ENCODE peak calls at places on chromosomes 2 and 18, in nine cellular contexts. O is transverse colon, V is A549, B is GM12878, Y is H1, L is K562, X is stomach, K is HepG2, E is ovary. Q is an unnamed sample.

GRCh38 chr2:227890495-227891079 is 19.2 kb downstream of the DAW1 start:
- DNase-seq in E (no peak), O (no peak), X (no peak), L (peak), V (peak), B (peak), K (peak), Y (no peak), Q (no peak)

GRCh38 chr18:48213791-48214190 is 195.4 kb downstream of the ZBTB7C start:
- DNase-seq in Y (no peak), X (no peak), B (no peak), V (no peak), K (no peak), E (no peak), L (no peak), O (no peak), Q (no peak)

GRCh38 chr2:157056200-157056676 is 201.3 kb upstream of the GALNT5 start:
- DNase-seq in E (no peak), B (no peak), L (no peak), K (peak), V (peak), O (no peak), X (no peak), Y (no peak), Q (peak)

GRCh38 chr2:41199320-41199719 is 747.4 kb upstream of the SLC8A1 start:
- DNase-seq in K (no peak), O (no peak), X (no peak), B (no peak), E (no peak), V (no peak), Y (no peak), L (no peak), Q (no peak)

GRCh38 chr2:25201265-25201664 is 32.9 kb upstream of the POMC start:
- DNase-seq in X (no peak), V (peak), Y (no peak), O (no peak), B (no peak), E (no peak), K (no peak), L (peak), Q (no peak)

GRCh38 chr2:43027103-43027482 is 199.3 kb downstream of the ZFP36L2 start:
- DNase-seq in B (no peak), L (no peak), K (no peak), O (peak), E (peak), Y (no peak), X (no peak), V (no peak), Q (no peak)

GRCh38 chr2:240739797-240740196 is 48.1 kb downstream of the AQP12A start:
- DNase-seq in O (no peak), V (no peak), X (no peak), K (no peak), B (no peak), L (no peak), Y (no peak), E (no peak), Q (no peak)

GRCh38 chr18:35376393-35376741 is 770 bp downstream of the ZNF396 start:
- DNase-seq in E (no peak), B (no peak), X (peak), V (no peak), K (no peak), O (peak), L (peak), Y (no peak), Q (no peak)

GRCh38 chr18:48074929-48075706 is 144.7 kb upstream of the SMAD2 start:
- DNase-seq in V (no peak), X (no peak), K (no peak), B (no peak), L (no peak), E (no peak), Y (no peak), O (no peak), Q (no peak)

GRCh38 chr2:157176602-157177001 is 80.9 kb upstream of the GALNT5 start:
- DNase-seq in B (no peak), L (no peak), O (no peak), E (no peak), X (no peak), K (no peak), V (no peak), Y (no peak), Q (no peak)

GRCh38 chr18:75896865-75897264 is 469.4 kb upstream of the SMIM21 start:
- DNase-seq in L (no peak), V (peak), B (no peak), E (no peak), X (no peak), O (no peak), K (peak), Y (no peak), Q (no peak)

GRCh38 chr2:85998071-85998991 is 107.4 kb downstream of the POLR1A start:
- DNase-seq in E (peak), X (no peak), Y (no peak), B (no peak), V (no peak), L (no peak), O (peak), K (no peak), Q (peak)
- TF ChIP-seq EP300 in E (no peak), X (no peak), Y (no peak), B (no peak), V (no peak), L (no peak), O (no peak), K (no peak), Q (no peak)

DNA sequence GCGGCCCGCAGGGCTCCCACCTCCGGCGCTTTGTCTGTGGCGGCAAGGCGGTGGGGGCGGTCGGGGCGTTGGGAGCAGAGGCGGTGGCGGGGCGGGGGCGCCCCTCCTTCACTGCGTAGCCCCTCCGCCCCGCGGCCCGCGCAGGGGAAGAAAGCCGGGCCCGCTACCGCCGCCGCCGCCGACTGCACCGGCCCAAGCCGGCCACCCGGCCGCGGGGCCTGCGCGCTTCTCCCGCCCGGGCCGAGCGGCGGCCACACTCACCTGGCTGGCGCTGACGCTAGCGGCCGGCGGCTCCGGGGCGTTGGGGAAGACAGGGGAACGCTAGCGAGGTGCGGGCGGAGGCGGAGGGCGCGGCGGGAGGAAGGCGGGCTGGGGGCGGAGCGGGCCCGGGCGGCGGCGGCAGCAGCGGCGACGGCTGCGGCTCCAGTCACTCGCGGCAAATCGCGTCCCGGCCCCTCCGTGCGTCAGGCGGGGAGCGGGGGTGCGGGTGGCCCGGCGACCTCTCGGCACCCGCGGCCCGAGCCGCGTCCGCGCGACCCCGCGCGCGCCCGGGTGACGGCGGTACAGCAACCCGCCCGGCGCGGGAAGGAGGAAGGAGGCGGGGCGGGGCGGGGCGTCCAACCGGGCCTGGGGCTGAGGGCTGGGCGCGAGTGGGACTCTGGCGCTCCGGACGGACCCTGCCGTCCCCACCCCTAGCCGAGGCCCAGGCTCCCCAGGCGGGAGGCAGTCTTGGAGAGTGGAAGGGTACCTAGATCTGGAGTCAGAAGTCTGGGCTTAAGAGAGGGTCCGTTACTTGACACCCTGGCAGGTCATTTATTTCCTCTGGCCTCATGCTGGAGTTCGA is at the start of gene SESTD1:
- DNase-seq in L (peak), V (peak), O (peak), Y (peak), X (peak), E (peak), K (peak), B (no peak), Q (peak)
- H3K27ac ChIP-seq in L (no peak), V (peak), O (peak), Y (no peak), X (peak), E (peak), K (peak), B (peak), Q (peak)

GRCh38 chr2:219571311-219572236 is at the start of gene OBSL1:
- DNase-seq in E (peak), L (peak), B (no peak), O (peak), K (peak), Y (peak), V (peak), X (peak), Q (no peak)
- TF ChIP-seq EP300 in E (no peak), L (peak), B (no peak), O (no peak), K (peak), Y (no peak), V (no peak), X (no peak), Q (no peak)

DNA sequence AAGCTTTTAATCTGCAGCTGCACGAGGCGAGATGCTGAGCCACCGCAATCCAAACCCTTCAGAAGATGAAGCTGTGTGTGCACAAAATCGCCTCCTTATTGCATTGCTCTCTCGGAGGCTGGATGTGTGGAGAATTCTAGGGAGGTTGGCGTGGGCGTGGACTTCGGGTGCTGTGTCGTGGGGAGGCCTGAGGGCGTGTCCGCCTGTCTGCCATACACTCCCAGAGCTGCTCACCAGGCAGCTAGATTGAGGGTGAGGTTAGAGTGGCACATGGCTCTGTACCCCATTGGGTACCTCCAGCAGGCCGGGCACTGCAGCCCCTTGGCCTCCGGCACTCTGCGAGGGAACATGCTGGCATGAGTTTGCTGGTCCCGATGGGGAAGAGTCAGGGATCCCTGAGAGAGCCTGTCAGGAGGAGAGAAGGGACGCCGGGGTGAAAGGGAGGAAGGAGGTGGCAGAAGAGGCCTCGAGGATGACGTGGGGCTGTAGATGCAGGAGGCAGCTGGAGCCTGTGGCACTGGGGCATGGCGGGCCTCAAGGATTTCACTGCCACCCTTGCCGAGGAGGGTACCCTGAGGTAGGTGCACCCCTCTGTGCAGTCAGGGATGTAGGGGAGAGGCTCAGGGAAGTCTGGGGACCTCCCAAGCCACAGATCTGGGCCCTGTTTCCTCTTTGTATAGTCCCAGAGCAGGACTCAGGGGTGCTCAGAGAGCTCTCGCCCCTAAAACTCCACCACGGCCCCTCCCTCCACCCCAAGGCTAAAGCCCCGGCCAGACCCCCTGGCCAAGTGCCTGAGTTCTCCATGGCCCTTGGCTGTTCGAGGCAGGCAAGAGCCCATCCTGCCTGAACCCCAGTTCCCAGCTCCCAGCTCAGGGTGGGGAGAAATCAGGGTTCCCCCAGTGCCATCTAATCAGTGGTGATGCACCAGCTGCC is 38.8 kb upstream of the HDAC4 start:
- DNase-seq in X (no peak), Y (no peak), B (no peak), L (no peak), E (no peak), K (no peak), O (no peak), V (no peak), Q (no peak)
- H3K27ac ChIP-seq in X (no peak), Y (no peak), B (no peak), L (no peak), E (peak), K (no peak), O (no peak), V (no peak), Q (peak)

GRCh38 chr2:65366595-65367125 is 65.7 kb downstream of the SPRED2 start:
- DNase-seq in E (no peak), O (peak), V (peak), X (no peak), Y (no peak), B (peak), K (peak), L (peak), Q (no peak)
- TF ChIP-seq EP300 in E (no peak), O (no peak), V (peak), X (no peak), Y (no peak), B (no peak), K (no peak), L (peak), Q (peak)

Q was measured in tibial nerve.